ENCODE peak calls at places on chromosomes 7 and 10, in four cellular contexts. Z is naive thymus-derived CD8-positive, alpha-beta T cell; J is non-pigmented ciliary epithelial cell; X is dorsolateral prefrontal cortex. C is an unnamed sample.

GRCh38 chr7:6172331-6173295 is 99.8 kb downstream of the CYTH3 start:
- DNase-seq in J (no peak), Z (no peak), X (no peak), C (no peak)

GRCh38 chr10:43803816-43804215 is 155.1 kb upstream of the ZNF32 start:
- DNase-seq in J (no peak), X (no peak), Z (no peak), C (no peak)

GRCh38 chr10:84762754-84763394 is 434.5 kb downstream of the CCSER2 start:
- DNase-seq in Z (no peak), X (no peak), J (no peak), C (no peak)

GRCh38 chr10:132841254-132841975 is 55.5 kb upstream of the NKX6-2 start:
- DNase-seq in Z (no peak), J (no peak), X (no peak), C (no peak)

GRCh38 chr10:125878957-125879835 is 1.9 kb downstream of the DHX32 start:
- DNase-seq in Z (no peak), J (peak), X (no peak), C (peak)

GRCh38 chr7:100576384-100576993 is 2.8 kb upstream of the SAP25 start:
- DNase-seq in X (no peak), Z (no peak), J (no peak), C (no peak)

GRCh38 chr7:33261585-33261984 is 132.2 kb downstream of the BBS9 start:
- DNase-seq in J (peak), X (no peak), Z (no peak), C (no peak)

GRCh38 chr7:139526578-139527544 is 3.4 kb downstream of the CLEC2L start:
- DNase-seq in Z (no peak), X (no peak), J (peak), C (peak)

GRCh38 chr7:2860627-2861133 is 16.6 kb upstream of the GNA12 start:
- DNase-seq in J (no peak), X (no peak), Z (no peak), C (no peak)

GRCh38 chr7:150983893-150984368 is 5.8 kb upstream of the KCNH2 start:
- DNase-seq in J (no peak), Z (peak), X (no peak), C (no peak)

GRCh38 chr7:139117599-139118233 is 8.2 kb upstream of the ZC3HAV1 start:
- DNase-seq in J (no peak), Z (no peak), X (no peak), C (no peak)

GRCh38 chr10:117461766-117462423 is 80.7 kb upstream of the EMX2 start:
- DNase-seq in X (no peak), Z (no peak), J (no peak), C (peak)

GRCh38 chr10:79244841-79245504 is 102.3 kb upstream of the PPIF start:
- DNase-seq in Z (peak), X (no peak), J (no peak), C (no peak)

GRCh38 chr7:25846722-25847121 is 305.3 kb upstream of the NFE2L3 start:
- DNase-seq in J (no peak), Z (no peak), X (no peak), C (no peak)

GRCh38 chr7:27141591-27142561 is 1.6 kb downstream of the HOXA5 start:
- DNase-seq in X (no peak), J (no peak), Z (no peak), C (no peak)

GRCh38 chr10:133267293-133267692 is 9.4 kb downstream of the ADAM8 start:
- DNase-seq in Z (no peak), X (no peak), J (no peak), C (no peak)

GRCh38 chr10:97151307-97151914 is 34.3 kb downstream of the SLIT1 start:
- DNase-seq in X (no peak), J (no peak), Z (no peak), C (no peak)

GRCh38 chr7:51028128-51028830 is 245.6 kb upstream of the GRB10 start:
- DNase-seq in X (no peak), Z (no peak), J (no peak), C (no peak)

GRCh38 chr10:71431216-71431944 is 34.7 kb downstream of the CDH23 start:
- DNase-seq in X (no peak), J (no peak), Z (no peak), C (no peak)

GRCh38 chr10:11678074-11678793 is 63.9 kb upstream of the ECHDC3 start:
- DNase-seq in X (peak), J (peak), Z (no peak), C (no peak)

GRCh38 chr10:102610499-102610898 is 33.8 kb upstream of the TRIM8 start:
- DNase-seq in J (no peak), X (no peak), Z (no peak), C (no peak)

GRCh38 chr10:116608683-116609594 is 11.8 kb upstream of the PNLIPRP2 start:
- DNase-seq in X (no peak), Z (no peak), J (no peak), C (no peak)

GRCh38 chr10:81127931-81128330 is 590.2 kb downstream of the SH2D4B start:
- DNase-seq in Z (no peak), X (no peak), J (no peak), C (no peak)

GRCh38 chr10:123462760-123463159 is 203.4 kb upstream of the GPR26 start:
- DNase-seq in J (no peak), Z (no peak), X (no peak), C (no peak)

GRCh38 chr10:130400890-130401289 is 264.7 kb downstream of the GLRX3 start:
- DNase-seq in J (no peak), X (no peak), Z (no peak), C (no peak)

GRCh38 chr7:155464948-155465739 is 7.2 kb downstream of the EN2 start:
- DNase-seq in Z (no peak), X (no peak), J (no peak), C (no peak)